ENCODE peak calls at places on chromosomes 11 and 22, in ten cellular contexts. A is Peyer's patch, Y is cardiac fibroblast, E is fibroblast of pulmonary artery, H is ovary, P is cardiac muscle cell, R is mucosa of descending colon, Z is colonic mucosa, T is kidney epithelial cell, M is GM06990. B is an unnamed sample.
A peak's percentile ranks its signal among the peaks of the same experiment; 100 is the strongest.

GRCh38 chr22:23361676-23362075 is 181.4 kb downstream of the BCR start:
- DNase-seq in E (no peak), P (no peak), R (no peak), A (no peak), T (no peak), Y (no peak), H (no peak), Z (no peak), M (no peak), B (no peak)

GRCh38 chr11:64021742-64022067 is 14.0 kb upstream of the FLRT1 start:
- DNase-seq in Z (no peak), T (no peak), P (no peak), H (no peak), E (no peak), Y (no peak), R (no peak), M (peak; percentile 45), A (no peak), B (no peak)

GRCh38 chr22:30267382-30268302 is 991 bp upstream of the OSM start:
- DNase-seq in T (no peak), E (no peak), Y (no peak), P (no peak), M (no peak), A (no peak), Z (no peak), R (peak; percentile 62), H (no peak), B (no peak)

GRCh38 chr11:119356349-119357031 is 10.0 kb upstream of the MFRP start:
- DNase-seq in Z (peak; percentile 87), Y (peak; percentile 78), H (peak; percentile 89), M (peak; percentile 67), A (peak; percentile 89), E (peak; percentile 73), R (peak; percentile 85), P (peak; percentile 91), T (no peak), B (peak; percentile 70)

GRCh38 chr11:125381499-125381898 is 114.6 kb downstream of the FEZ1 start:
- DNase-seq in E (no peak), Z (no peak), T (no peak), P (no peak), R (no peak), A (peak; percentile 10), H (no peak), M (no peak), Y (no peak), B (no peak)

GRCh38 chr11:120182790-120183491 is 27.9 kb upstream of the OAF start:
- DNase-seq in T (no peak), H (peak; percentile 46), Y (peak; percentile 37), A (peak; percentile 75), M (no peak), Z (peak; percentile 91), E (no peak), R (no peak), P (peak; percentile 74), B (no peak)

GRCh38 chr22:46464296-46464695 is 73.1 kb downstream of the CELSR1 start:
- DNase-seq in E (no peak), A (no peak), H (no peak), M (no peak), Z (no peak), T (no peak), R (no peak), Y (no peak), P (no peak), B (no peak)

GRCh38 chr11:125933030-125933813 is 12.6 kb upstream of the VSIG10L2 start:
- DNase-seq in P (no peak), M (no peak), Y (no peak), T (no peak), R (no peak), A (no peak), E (no peak), Z (no peak), H (no peak), B (peak; percentile 28)

GRCh38 chr11:129643031-129643721 is 172.5 kb upstream of the TMEM45B start:
- DNase-seq in P (no peak), Y (peak; percentile 21), T (no peak), R (no peak), M (no peak), H (no peak), Z (no peak), A (no peak), E (peak; percentile 23), B (no peak)

GRCh38 chr11:26550022-26550421 is 22.0 kb downstream of the MUC15 start:
- DNase-seq in R (no peak), Y (no peak), A (no peak), Z (no peak), E (no peak), M (no peak), T (no peak), P (no peak), H (no peak), B (no peak)

GRCh38 chr11:25211635-25212251 is 714.9 kb downstream of the LUZP2 start:
- DNase-seq in P (no peak), A (no peak), H (no peak), R (no peak), Y (no peak), T (no peak), M (no peak), Z (no peak), E (no peak), B (no peak)

GRCh38 chr11:75424396-75424795 is 8.6 kb downstream of the KLHL35 start:
- DNase-seq in R (no peak), A (no peak), Y (no peak), M (no peak), T (no peak), P (peak; percentile 79), Z (no peak), E (no peak), H (no peak), B (no peak)

GRCh38 chr11:19577391-19577831 is 135.2 kb upstream of the NAV2 start:
- DNase-seq in T (no peak), M (no peak), P (peak; percentile 67), Z (no peak), A (no peak), H (no peak), E (peak; percentile 67), R (no peak), Y (peak; percentile 76), B (no peak)

GRCh38 chr22:20843501-20843900 is 15.1 kb downstream of the PI4KA start:
- DNase-seq in Y (no peak), T (no peak), Z (no peak), H (no peak), M (no peak), R (no peak), P (no peak), E (no peak), A (no peak), B (no peak)

GRCh38 chr11:98029832-98030231 is 990.9 kb upstream of the CNTN5 start:
- DNase-seq in A (no peak), Z (no peak), T (no peak), H (no peak), M (no peak), Y (no peak), E (no peak), P (no peak), R (no peak), B (no peak)

GRCh38 chr11:119087747-119088241 is 3.1 kb downstream of the HMBS start:
- DNase-seq in E (no peak), M (no peak), H (no peak), P (no peak), A (no peak), R (no peak), Z (no peak), T (no peak), Y (no peak), B (no peak)

GRCh38 chr22:36536717-36537116 is 7.8 kb upstream of the EIF3D start:
- DNase-seq in R (no peak), A (no peak), M (no peak), T (no peak), Y (no peak), E (no peak), Z (no peak), P (no peak), H (no peak), B (no peak)

GRCh38 chr11:8917157-8917820 is 6.3 kb downstream of the AKIP1 start:
- DNase-seq in T (peak; percentile 74), A (no peak), P (peak; percentile 56), H (no peak), Y (peak; percentile 93), M (no peak), R (no peak), Z (no peak), E (peak; percentile 91), B (no peak)
- TF ChIP-seq CTCF in T (peak; percentile 15), A (no peak), P (peak; percentile 10), H (no peak), Y (no peak), M (no peak), R (no peak), Z (no peak), E (no peak), B (no peak)

GRCh38 chr22:26170112-26170492 is 840 bp downstream of the SEZ6L start:
- DNase-seq in P (no peak), R (no peak), Z (no peak), M (no peak), A (no peak), Y (no peak), E (no peak), T (no peak), H (no peak), B (no peak)
- H3K4me3 ChIP-seq in P (peak overlapping the region; percentile 51), R (no peak overlapping the region), Z (no peak overlapping the region), M (no peak overlapping the region), A (no peak overlapping the region), Y (no peak overlapping the region), E (no peak overlapping the region), T (no peak overlapping the region), H (no peak overlapping the region), B (no peak overlapping the region)

DNA sequence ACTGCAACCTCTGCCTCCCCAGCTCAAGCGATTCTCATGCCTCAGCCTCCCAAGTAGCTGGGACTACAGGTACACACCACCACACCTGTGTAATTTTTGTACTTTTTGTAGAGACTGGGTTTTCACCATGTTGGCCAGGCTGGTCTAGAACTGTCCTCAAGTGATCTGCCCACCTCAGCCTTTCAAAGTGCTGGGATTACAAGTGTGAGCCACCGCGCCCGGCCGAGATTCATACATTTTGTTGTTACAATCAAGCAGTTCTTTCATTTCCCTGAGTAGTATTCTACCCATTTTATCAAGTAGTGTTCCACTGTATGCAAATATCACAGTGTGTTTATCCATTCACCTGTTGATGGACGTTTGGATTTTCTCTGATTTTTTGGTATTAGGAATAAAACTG is 26.6 kb upstream of the SLC35C1 start:
- DNase-seq in A (no peak), Y (no peak), T (no peak), M (no peak), H (no peak), Z (no peak), P (no peak), R (no peak), E (no peak), B (no peak)
- TF ChIP-seq CTCF in A (no peak), Y (no peak), T (no peak), M (no peak), H (no peak), Z (no peak), P (no peak), R (no peak), E (no peak), B (no peak)

GRCh38 chr22:27737521-27737920 is 64.0 kb downstream of the MN1 start:
- DNase-seq in H (no peak), A (no peak), Z (no peak), Y (no peak), E (no peak), R (no peak), M (no peak), P (no peak), T (no peak), B (no peak)
- H3K4me3 ChIP-seq in H (no peak overlapping the region), A (no peak overlapping the region), Z (no peak overlapping the region), Y (no peak overlapping the region), E (no peak overlapping the region), R (no peak overlapping the region), M (no peak overlapping the region), P (no peak overlapping the region), T (no peak overlapping the region), B (no peak overlapping the region)

GRCh38 chr11:58905716-58906547 is 33.4 kb upstream of the GLYATL1 start:
- DNase-seq in Z (peak; percentile 84), T (peak; percentile 70), M (no peak), P (peak; percentile 65), Y (peak; percentile 88), A (peak; percentile 64), H (no peak), E (peak; percentile 91), R (peak; percentile 56), B (no peak)
- TF ChIP-seq CTCF in Z (no peak), T (peak; percentile 50), M (no peak), P (peak; percentile 62), Y (peak; percentile 71), A (no peak), H (no peak), E (peak; percentile 55), R (no peak), B (no peak)